ENCODE peak calls at places on chromosomes 12 and 14, in nine cellular contexts. One of them, this sample, is unnamed.

GRCh38 chr14:102195446-102195845 is 55.7 kb downstream of the WDR20 start:
- DNase-seq in progenitor cell of endocrine pancreas: no peak
- DNase-seq in iris pigment epithelial cell: no peak
- DNase-seq in cardiac muscle cell: no peak
- DNase-seq in HEK293T: no peak
- DNase-seq in NCI-H2171 treated with DMSO at 0.1 percent for 48 hours: no peak
- DNase-seq in M059J: no peak
- DNase-seq in C1 segment of cervical spinal cord: no peak
- DNase-seq in Kasumi-1: no peak
- DNase-seq in this sample: no peak

GRCh38 chr12:8564656-8565055 is 24.0 kb upstream of the CLEC4E start:
- DNase-seq in progenitor cell of endocrine pancreas: no peak
- DNase-seq in iris pigment epithelial cell: no peak
- DNase-seq in cardiac muscle cell: peak
- DNase-seq in HEK293T: no peak
- DNase-seq in NCI-H2171 treated with DMSO at 0.1 percent for 48 hours: no peak
- DNase-seq in M059J: no peak
- DNase-seq in C1 segment of cervical spinal cord: no peak
- DNase-seq in Kasumi-1: no peak
- DNase-seq in this sample: no peak

GRCh38 chr12:72272731-72273498 is 745 bp downstream of the TRHDE start:
- DNase-seq in progenitor cell of endocrine pancreas: peak
- DNase-seq in iris pigment epithelial cell: peak
- DNase-seq in cardiac muscle cell: peak
- DNase-seq in HEK293T: peak
- DNase-seq in NCI-H2171 treated with DMSO at 0.1 percent for 48 hours: peak
- DNase-seq in M059J: no peak
- DNase-seq in C1 segment of cervical spinal cord: no peak
- DNase-seq in Kasumi-1: no peak
- DNase-seq in this sample: peak

GRCh38 chr14:104827173-104828055 is 26.5 kb downstream of the ZBTB42 start:
- DNase-seq in progenitor cell of endocrine pancreas: peak
- DNase-seq in iris pigment epithelial cell: peak
- DNase-seq in cardiac muscle cell: peak
- DNase-seq in HEK293T: peak
- DNase-seq in NCI-H2171 treated with DMSO at 0.1 percent for 48 hours: peak
- DNase-seq in M059J: no peak
- DNase-seq in C1 segment of cervical spinal cord: no peak
- DNase-seq in Kasumi-1: peak
- DNase-seq in this sample: no peak

GRCh38 chr14:21194597-21194996 is 38.7 kb upstream of the OR5AU1 start:
- DNase-seq in progenitor cell of endocrine pancreas: no peak
- DNase-seq in iris pigment epithelial cell: no peak
- DNase-seq in cardiac muscle cell: no peak
- DNase-seq in HEK293T: no peak
- DNase-seq in NCI-H2171 treated with DMSO at 0.1 percent for 48 hours: no peak
- DNase-seq in M059J: no peak
- DNase-seq in C1 segment of cervical spinal cord: no peak
- DNase-seq in Kasumi-1: no peak
- DNase-seq in this sample: no peak

GRCh38 chr12:92502417-92503028 is 200.3 kb upstream of the PLEKHG7 start:
- DNase-seq in progenitor cell of endocrine pancreas: no peak
- DNase-seq in iris pigment epithelial cell: no peak
- DNase-seq in cardiac muscle cell: no peak
- DNase-seq in HEK293T: peak
- DNase-seq in NCI-H2171 treated with DMSO at 0.1 percent for 48 hours: no peak
- DNase-seq in M059J: no peak
- DNase-seq in C1 segment of cervical spinal cord: no peak
- DNase-seq in Kasumi-1: peak
- DNase-seq in this sample: peak

GRCh38 chr12:104673294-104674062 is 216.7 kb downstream of the CHST11 start:
- DNase-seq in progenitor cell of endocrine pancreas: no peak
- DNase-seq in iris pigment epithelial cell: no peak
- DNase-seq in cardiac muscle cell: peak
- DNase-seq in HEK293T: no peak
- DNase-seq in NCI-H2171 treated with DMSO at 0.1 percent for 48 hours: no peak
- DNase-seq in M059J: no peak
- DNase-seq in C1 segment of cervical spinal cord: no peak
- DNase-seq in Kasumi-1: no peak
- DNase-seq in this sample: peak

GRCh38 chr14:55835985-55836384 is 256.0 kb downstream of the KTN1 start:
- DNase-seq in progenitor cell of endocrine pancreas: no peak
- DNase-seq in iris pigment epithelial cell: no peak
- DNase-seq in cardiac muscle cell: no peak
- DNase-seq in HEK293T: no peak
- DNase-seq in NCI-H2171 treated with DMSO at 0.1 percent for 48 hours: no peak
- DNase-seq in M059J: no peak
- DNase-seq in C1 segment of cervical spinal cord: no peak
- DNase-seq in Kasumi-1: no peak
- DNase-seq in this sample: no peak

GRCh38 chr14:99267871-99268775 is 3.9 kb downstream of the BCL11B start:
- DNase-seq in progenitor cell of endocrine pancreas: no peak
- DNase-seq in iris pigment epithelial cell: no peak
- DNase-seq in cardiac muscle cell: no peak
- DNase-seq in HEK293T: no peak
- DNase-seq in NCI-H2171 treated with DMSO at 0.1 percent for 48 hours: peak
- DNase-seq in M059J: no peak
- DNase-seq in C1 segment of cervical spinal cord: no peak
- DNase-seq in Kasumi-1: no peak
- DNase-seq in this sample: no peak

GRCh38 chr12:75315518-75315917 is 14.6 kb downstream of the CAPS2 start:
- DNase-seq in progenitor cell of endocrine pancreas: no peak
- DNase-seq in iris pigment epithelial cell: peak
- DNase-seq in cardiac muscle cell: no peak
- DNase-seq in HEK293T: no peak
- DNase-seq in NCI-H2171 treated with DMSO at 0.1 percent for 48 hours: no peak
- DNase-seq in M059J: peak
- DNase-seq in C1 segment of cervical spinal cord: no peak
- DNase-seq in Kasumi-1: no peak
- DNase-seq in this sample: peak

GRCh38 chr12:103852498-103852992 is 11.5 kb upstream of the NT5DC3 start:
- DNase-seq in progenitor cell of endocrine pancreas: no peak
- DNase-seq in iris pigment epithelial cell: peak
- DNase-seq in cardiac muscle cell: no peak
- DNase-seq in HEK293T: no peak
- DNase-seq in NCI-H2171 treated with DMSO at 0.1 percent for 48 hours: peak
- DNase-seq in M059J: peak
- DNase-seq in C1 segment of cervical spinal cord: no peak
- DNase-seq in Kasumi-1: no peak
- DNase-seq in this sample: peak

This sample was measured in renal cortical epithelial cell.